ENCODE peak calls at places on chromosomes 6 and 20, in four cellular contexts. One of them, this sample, is unnamed.

GRCh38 chr20:22908944-22909343 is 126.2 kb upstream of the SSTR4 start:
- DNase-seq in HCEC 1CT: no peak
- DNase-seq in hepatocyte: no peak
- DNase-seq in GM12864: no peak
- DNase-seq in this sample: no peak

GRCh38 chr20:6123650-6124014 is 802 bp upstream of the FERMT1 start:
- DNase-seq in hepatocyte: no peak
- DNase-seq in GM12864: no peak
- DNase-seq in HCEC 1CT: no peak
- DNase-seq in this sample: no peak

GRCh38 chr20:58973179-58973578 is 7.9 kb upstream of the NELFCD start:
- DNase-seq in GM12864: no peak
- DNase-seq in hepatocyte: no peak
- DNase-seq in HCEC 1CT: no peak
- DNase-seq in this sample: no peak

GRCh38 chr6:21668794-21669193 is 75.2 kb downstream of the SOX4 start:
- DNase-seq in hepatocyte: no peak
- DNase-seq in GM12864: no peak
- DNase-seq in HCEC 1CT: no peak
- DNase-seq in this sample: no peak

GRCh38 chr20:54938707-54939106 is 463.3 kb downstream of the DOK5 start:
- DNase-seq in GM12864: no peak
- DNase-seq in hepatocyte: no peak
- DNase-seq in HCEC 1CT: no peak
- DNase-seq in this sample: no peak

GRCh38 chr20:63196756-63197470 is 19.0 kb downstream of the YTHDF1 start:
- DNase-seq in HCEC 1CT: no peak
- DNase-seq in hepatocyte: no peak
- DNase-seq in GM12864: no peak
- DNase-seq in this sample: no peak

GRCh38 chr6:74369556-74369993 is 673.6 kb downstream of the CD109 start:
- DNase-seq in HCEC 1CT: peak
- DNase-seq in hepatocyte: no peak
- DNase-seq in GM12864: no peak
- DNase-seq in this sample: no peak

GRCh38 chr6:37807656-37808055 is 11.9 kb upstream of the ZFAND3 start:
- DNase-seq in HCEC 1CT: no peak
- DNase-seq in hepatocyte: no peak
- DNase-seq in GM12864: no peak
- DNase-seq in this sample: no peak

GRCh38 chr6:30829639-30830250 is 54.6 kb upstream of the DDR1 start:
- DNase-seq in GM12864: no peak
- DNase-seq in hepatocyte: no peak
- DNase-seq in HCEC 1CT: no peak
- DNase-seq in this sample: no peak

GRCh38 chr20:63596423-63596822 is 22.4 kb upstream of the HELZ2 start:
- DNase-seq in GM12864: no peak
- DNase-seq in hepatocyte: no peak
- DNase-seq in HCEC 1CT: no peak
- DNase-seq in this sample: no peak

GRCh38 chr6:111809264-111809663 is 64.0 kb downstream of the FYN start:
- DNase-seq in HCEC 1CT: no peak
- DNase-seq in hepatocyte: no peak
- DNase-seq in GM12864: no peak
- DNase-seq in this sample: no peak

GRCh38 chr6:84618046-84618752 is 146.2 kb downstream of the TBX18 start:
- DNase-seq in GM12864: no peak
- DNase-seq in hepatocyte: no peak
- DNase-seq in HCEC 1CT: peak
- DNase-seq in this sample: no peak

GRCh38 chr6:166308769-166309589 is 787 bp upstream of the PRR18 start:
- DNase-seq in GM12864: no peak
- DNase-seq in hepatocyte: no peak
- DNase-seq in HCEC 1CT: no peak
- DNase-seq in this sample: peak

GRCh38 chr20:64182146-64182865 is 18.1 kb downstream of the MYT1 start:
- DNase-seq in GM12864: no peak
- DNase-seq in HCEC 1CT: no peak
- DNase-seq in hepatocyte: no peak
- DNase-seq in this sample: no peak

GRCh38 chr6:16318953-16319720 is 80.8 kb downstream of the GMPR start:
- DNase-seq in hepatocyte: no peak
- DNase-seq in HCEC 1CT: no peak
- DNase-seq in GM12864: no peak
- DNase-seq in this sample: no peak

GRCh38 chr6:169787797-169788196 is 36.4 kb downstream of the ERMARD start:
- DNase-seq in hepatocyte: no peak
- DNase-seq in GM12864: no peak
- DNase-seq in HCEC 1CT: no peak
- DNase-seq in this sample: no peak

GRCh38 chr20:56469077-56469449 is 636 bp downstream of the RTF2 start:
- DNase-seq in hepatocyte: no peak
- DNase-seq in HCEC 1CT: no peak
- DNase-seq in GM12864: no peak
- DNase-seq in this sample: no peak

GRCh38 chr20:40493071-40493470 is 196.0 kb downstream of the MAFB start:
- DNase-seq in hepatocyte: peak
- DNase-seq in GM12864: no peak
- DNase-seq in HCEC 1CT: no peak
- DNase-seq in this sample: no peak

GRCh38 chr6:169972736-169973135 is 221.3 kb downstream of the ERMARD start:
- DNase-seq in GM12864: no peak
- DNase-seq in hepatocyte: no peak
- DNase-seq in HCEC 1CT: no peak
- DNase-seq in this sample: no peak

GRCh38 chr6:7805828-7806227 is 79.9 kb downstream of the BMP6 start:
- DNase-seq in HCEC 1CT: no peak
- DNase-seq in hepatocyte: no peak
- DNase-seq in GM12864: no peak
- DNase-seq in this sample: no peak

GRCh38 chr20:4592316-4593148 is 129.2 kb upstream of the PRND start:
- DNase-seq in HCEC 1CT: peak
- DNase-seq in GM12864: no peak
- DNase-seq in hepatocyte: peak
- DNase-seq in this sample: no peak

GRCh38 chr6:41813469-41813868 is 26.0 kb downstream of the TOMM6 start:
- DNase-seq in GM12864: no peak
- DNase-seq in HCEC 1CT: peak
- DNase-seq in hepatocyte: no peak
- DNase-seq in this sample: no peak

GRCh38 chr6:89999154-89999553 is 104.9 kb downstream of the GJA10 start:
- DNase-seq in hepatocyte: no peak
- DNase-seq in GM12864: no peak
- DNase-seq in HCEC 1CT: peak
- DNase-seq in this sample: no peak

GRCh38 chr6:151442359-151442758 is 9.6 kb downstream of the RMND1 start:
- DNase-seq in GM12864: no peak
- DNase-seq in HCEC 1CT: no peak
- DNase-seq in hepatocyte: no peak
- DNase-seq in this sample: no peak